ENCODE peak calls at places on chromosomes 1 and 21, in eight cellular contexts. E, M, H, I, R, F, C and T are unnamed samples.

GRCh38 chr21:39126486-39126806 is 56.8 kb downstream of the PSMG1 start:
- DNase-seq in E (no peak), M (no peak), H (no peak), I (no peak), R (no peak), F (no peak), C (no peak), T (no peak)

GRCh38 chr1:156246241-156246761 is 1.6 kb downstream of the PAQR6 start:
- DNase-seq in E (no peak), M (no peak), H (no peak), I (no peak), R (no peak), F (no peak), C (no peak), T (no peak)

GRCh38 chr1:156591432-156592157 is at the start of gene NAXE:
- DNase-seq in E (peak; percentile 43), M (peak; percentile 50), H (peak; percentile 52), I (peak; percentile 28), R (peak; percentile 61), F (peak; percentile 86), C (no peak), T (peak; percentile 67)

GRCh38 chr21:42463861-42464515 is 32.0 kb downstream of the RSPH1 start:
- DNase-seq in E (peak; percentile 60), M (no peak), H (peak; percentile 51), I (peak; percentile 94), R (peak; percentile 56), F (peak; percentile 56), C (peak; percentile 91), T (peak; percentile 28)

GRCh38 chr21:34552324-34553198 is 40.6 kb upstream of the KCNE1 start:
- DNase-seq in E (no peak), M (no peak), H (peak; percentile 47), I (no peak), R (no peak), F (no peak), C (no peak), T (peak; percentile 35)

GRCh38 chr1:145978477-145978859 is 14.0 kb downstream of the POLR3GL start:
- DNase-seq in E (no peak), M (no peak), H (no peak), I (no peak), R (no peak), F (no peak), C (no peak), T (no peak)

GRCh38 chr1:23951646-23952095 is 8.0 kb upstream of the PNRC2 start:
- DNase-seq in E (no peak), M (no peak), H (peak; percentile 90), I (no peak), R (no peak), F (no peak), C (no peak), T (peak; percentile 79)

GRCh38 chr1:90786709-90787108 is 69.6 kb upstream of the BARHL2 start:
- DNase-seq in E (no peak), M (no peak), H (no peak), I (no peak), R (no peak), F (no peak), C (no peak), T (peak; percentile 3)

GRCh38 chr1:150981177-150981804 is 801 bp upstream of the ANXA9 start:
- DNase-seq in E (no peak), M (no peak), H (no peak), I (peak; percentile 87), R (no peak), F (no peak), C (no peak), T (peak; percentile 44)

GRCh38 chr1:230834292-230834691 is 34.0 kb downstream of the C1orf198 start:
- DNase-seq in E (no peak), M (no peak), H (no peak), I (no peak), R (no peak), F (no peak), C (no peak), T (no peak)